ENCODE peak calls at places on chromosomes 7 and 10, in ten cellular contexts. N is epithelial cell of esophagus, C is fibroblast of mammary gland, L is type B pancreatic cell, J is gastrocnemius medialis, Z is heart right ventricle, V is A549, K is cardiac muscle cell, A is GM10248, Q is OCI-LY7. O is an unnamed sample.

GRCh38 chr10:60495357-60495756 is 105.7 kb upstream of the ANK3 start:
- DNase-seq in N (peak), C (peak), L (no peak), J (no peak), Z (no peak), V (no peak), K (no peak), A (no peak), Q (no peak), O (no peak)

GRCh38 chr10:15141136-15142067 is 27.1 kb downstream of the NMT2 start:
- DNase-seq in N (no peak), C (peak), L (no peak), J (no peak), Z (no peak), V (no peak), K (no peak), A (peak), Q (no peak), O (peak)

GRCh38 chr10:125407000-125407502 is 246.7 kb upstream of the CTBP2 start:
- DNase-seq in N (peak), C (peak), L (no peak), J (no peak), Z (no peak), V (peak), K (no peak), A (no peak), Q (no peak), O (no peak)

GRCh38 chr7:99459087-99459486 is 6.9 kb downstream of the ATP5MF start:
- DNase-seq in N (peak), C (peak), L (no peak), J (no peak), Z (no peak), V (peak), K (peak), A (no peak), Q (peak), O (no peak)

GRCh38 chr10:96606946-96607345 is 20.1 kb upstream of the TM9SF3 start:
- DNase-seq in N (no peak), C (no peak), L (no peak), J (no peak), Z (no peak), V (no peak), K (no peak), A (no peak), Q (no peak), O (no peak)

GRCh38 chr7:16636533-16637173 is 8.9 kb downstream of the ANKMY2 start:
- DNase-seq in N (no peak), C (peak), L (no peak), J (no peak), Z (no peak), V (no peak), K (no peak), A (no peak), Q (no peak), O (no peak)

GRCh38 chr10:36942616-36943015 is 182.8 kb upstream of the ANKRD30A start:
- DNase-seq in N (no peak), C (no peak), L (no peak), J (no peak), Z (no peak), V (no peak), K (no peak), A (no peak), Q (no peak), O (no peak)

GRCh38 chr7:158121441-158122045 is 466.1 kb downstream of the PTPRN2 start:
- DNase-seq in N (no peak), C (no peak), L (no peak), J (no peak), Z (no peak), V (no peak), K (no peak), A (no peak), Q (no peak), O (no peak)

GRCh38 chr7:44052771-44053365 is 8.4 kb downstream of the DBNL start:
- DNase-seq in N (no peak), C (no peak), L (no peak), J (no peak), Z (no peak), V (no peak), K (no peak), A (no peak), Q (no peak), O (no peak)

GRCh38 chr7:31192996-31193395 is 140.9 kb downstream of the ADCYAP1R1 start:
- DNase-seq in N (peak), C (peak), L (peak), J (no peak), Z (peak), V (peak), K (peak), A (peak), Q (no peak), O (no peak)

GRCh38 chr7:151346180-151346769 is 4.7 kb downstream of the NUB1 start:
- DNase-seq in N (no peak), C (no peak), L (no peak), J (no peak), Z (no peak), V (peak), K (peak), A (no peak), Q (no peak), O (no peak)

GRCh38 chr10:3140280-3140679 is 32.3 kb downstream of the PITRM1 start:
- DNase-seq in N (no peak), C (no peak), L (no peak), J (no peak), Z (no peak), V (no peak), K (no peak), A (no peak), Q (no peak), O (no peak)

GRCh38 chr7:15461576-15461975 is 100.2 kb downstream of the AGMO start:
- DNase-seq in N (peak), C (peak), L (no peak), J (no peak), Z (no peak), V (peak), K (peak), A (no peak), Q (no peak), O (no peak)

GRCh38 chr7:151429555-151430331 is 10.2 kb downstream of the CRYGN start:
- DNase-seq in N (peak), C (peak), L (no peak), J (no peak), Z (no peak), V (no peak), K (peak), A (peak), Q (peak), O (no peak)

GRCh38 chr7:95404316-95404715 is 8.1 kb upstream of the PON3 start:
- DNase-seq in N (no peak), C (peak), L (no peak), J (no peak), Z (peak), V (no peak), K (peak), A (no peak), Q (no peak), O (no peak)

GRCh38 chr10:58834093-58834674 is 321.5 kb downstream of the BICC1 start:
- DNase-seq in N (no peak), C (no peak), L (no peak), J (no peak), Z (no peak), V (no peak), K (no peak), A (no peak), Q (no peak), O (no peak)

GRCh38 chr7:101589976-101590662 is 39.0 kb downstream of the MYL10 start:
- DNase-seq in N (peak), C (no peak), L (peak), J (no peak), Z (no peak), V (no peak), K (no peak), A (peak), Q (no peak), O (no peak)

GRCh38 chr7:147014596-147014995 is 898.0 kb downstream of the CNTNAP2 start:
- DNase-seq in N (no peak), C (peak), L (no peak), J (no peak), Z (no peak), V (no peak), K (peak), A (no peak), Q (no peak), O (no peak)

GRCh38 chr7:93232673-93233018 is 480 bp downstream of the VPS50 start:
- DNase-seq in N (peak), C (no peak), L (no peak), J (no peak), Z (no peak), V (peak), K (peak), A (no peak), Q (peak), O (no peak)

GRCh38 chr7:155962191-155962967 is 150.1 kb upstream of the SHH start:
- DNase-seq in N (peak), C (peak), L (no peak), J (no peak), Z (no peak), V (peak), K (peak), A (no peak), Q (no peak), O (no peak)

GRCh38 chr7:16754869-16755317 is 1.3 kb downstream of the TSPAN13 start:
- DNase-seq in N (peak), C (no peak), L (no peak), J (no peak), Z (no peak), V (no peak), K (no peak), A (no peak), Q (no peak), O (no peak)

GRCh38 chr7:7157887-7158271 is 24.5 kb upstream of the C1GALT1 start:
- DNase-seq in N (peak), C (peak), L (no peak), J (no peak), Z (no peak), V (no peak), K (peak), A (no peak), Q (no peak), O (no peak)

GRCh38 chr10:31274310-31274709 is 44.7 kb upstream of the ZEB1 start:
- DNase-seq in N (peak), C (peak), L (no peak), J (no peak), Z (no peak), V (no peak), K (peak), A (no peak), Q (no peak), O (no peak)

GRCh38 chr7:82818091-82818620 is 344.5 kb downstream of the PCLO start:
- DNase-seq in N (no peak), C (no peak), L (no peak), J (no peak), Z (no peak), V (no peak), K (no peak), A (no peak), Q (no peak), O (no peak)

GRCh38 chr7:29877196-29877595 is 70.9 kb downstream of the WIPF3 start:
- DNase-seq in N (no peak), C (no peak), L (no peak), J (no peak), Z (no peak), V (no peak), K (peak), A (no peak), Q (no peak), O (no peak)

GRCh38 chr7:4871056-4871680 is 9.3 kb upstream of the PAPOLB start:
- DNase-seq in N (no peak), C (no peak), L (no peak), J (no peak), Z (no peak), V (no peak), K (no peak), A (no peak), Q (no peak), O (no peak)

DNA sequence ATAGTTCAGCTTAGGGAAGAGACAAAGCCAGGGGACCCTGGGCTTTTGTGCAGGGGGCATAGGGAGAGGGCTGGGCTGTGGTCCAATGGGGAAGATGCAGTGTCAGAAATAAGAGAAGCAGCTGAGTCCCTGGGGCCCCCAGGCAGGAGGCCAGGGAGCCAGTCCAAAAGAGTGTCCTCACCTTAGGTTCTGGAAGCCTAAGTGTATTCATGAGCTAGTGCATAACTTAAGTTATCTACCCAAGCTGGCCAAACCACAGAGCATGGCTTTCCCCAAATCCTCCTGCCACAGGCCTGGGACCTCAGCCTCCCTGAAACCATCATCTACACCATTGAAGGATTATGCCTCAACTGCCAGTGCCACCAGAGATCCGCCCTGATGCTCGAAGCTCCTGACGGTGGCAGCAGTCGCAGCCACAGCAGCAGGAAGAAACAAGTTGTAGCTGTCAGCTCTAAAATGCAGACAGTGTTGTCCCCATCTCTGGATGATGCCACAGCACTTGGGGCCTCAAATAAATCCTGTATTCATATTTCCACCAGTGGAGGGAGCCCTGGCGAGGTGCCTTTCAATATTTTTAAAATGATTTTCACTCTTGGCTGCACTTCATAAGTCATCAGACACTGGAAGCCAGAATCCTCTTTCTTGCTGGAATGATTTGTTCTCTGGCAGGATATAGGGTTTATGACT is 574.6 kb downstream of the GRID1 start:
- DNase-seq in N (peak), C (peak), L (no peak), J (peak), Z (no peak), V (peak), K (peak), A (no peak), Q (peak), O (no peak)
- TF ChIP-seq CTCF in N (peak), C (peak), L (peak), J (no peak), Z (no peak), V (peak), K (no peak), A (no peak), Q (peak), O (no peak)

GRCh38 chr7:47611045-47611511 is 29.2 kb upstream of the TNS3 start:
- DNase-seq in N (no peak), C (no peak), L (no peak), J (no peak), Z (no peak), V (peak), K (no peak), A (no peak), Q (no peak), O (no peak)

GRCh38 chr7:47609803-47610452 is 28.0 kb upstream of the TNS3 start:
- DNase-seq in N (no peak), C (peak), L (no peak), J (peak), Z (no peak), V (peak), K (peak), A (no peak), Q (no peak), O (no peak)

GRCh38 chr7:47614450-47614849 is 32.5 kb upstream of the TNS3 start:
- DNase-seq in N (no peak), C (no peak), L (no peak), J (no peak), Z (no peak), V (no peak), K (no peak), A (no peak), Q (no peak), O (no peak)

GRCh38 chr7:47606176-47606575 is 24.3 kb upstream of the TNS3 start:
- DNase-seq in N (no peak), C (no peak), L (no peak), J (no peak), Z (no peak), V (no peak), K (no peak), A (no peak), Q (no peak), O (no peak)

DNA sequence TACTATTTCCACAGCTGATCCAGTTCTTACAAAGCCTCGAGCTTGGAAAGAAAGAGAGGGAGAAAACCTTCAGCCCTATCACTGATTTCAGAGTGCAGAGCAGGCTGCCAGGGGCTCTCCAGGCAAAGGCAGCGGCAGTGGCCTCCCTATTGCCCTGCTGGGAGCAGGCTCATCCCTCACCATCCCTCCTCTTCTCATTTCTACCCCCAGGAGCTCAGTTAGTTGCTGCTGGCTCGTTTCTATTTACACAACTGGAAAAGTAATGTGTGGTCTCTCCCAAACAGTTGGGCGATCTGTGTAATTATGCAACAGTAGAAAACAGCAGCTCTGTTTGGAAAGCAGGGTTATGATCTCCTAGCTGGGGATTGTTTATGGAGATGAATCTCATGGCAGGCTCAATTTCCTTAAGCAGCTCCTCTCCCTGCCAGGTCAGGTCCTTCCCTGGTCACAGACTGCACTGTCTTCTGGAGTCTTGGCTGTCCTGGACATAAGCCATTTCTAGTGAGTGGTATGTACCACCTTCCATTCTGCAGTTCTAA is 28.7 kb upstream of the TNS3 start:
- DNase-seq in N (no peak), C (peak), L (no peak), J (no peak), Z (no peak), V (peak), K (peak), A (no peak), Q (no peak), O (no peak)
- TF ChIP-seq CTCF in N (no peak), C (no peak), L (no peak), J (no peak), Z (no peak), V (no peak), K (no peak), A (no peak), Q (no peak), O (no peak)

GRCh38 chr10:13219685-13220670 is 14.2 kb downstream of the UCMA start:
- DNase-seq in N (peak), C (no peak), L (no peak), J (peak), Z (no peak), V (peak), K (peak), A (peak), Q (peak), O (no peak)
- TF ChIP-seq CTCF in N (peak), C (no peak), L (peak), J (peak), Z (no peak), V (no peak), K (no peak), A (peak), Q (peak), O (no peak)

GRCh38 chr10:100618091-100618615 is 82.4 kb downstream of the HIF1AN start:
- DNase-seq in N (no peak), C (no peak), L (no peak), J (no peak), Z (no peak), V (no peak), K (no peak), A (no peak), Q (no peak), O (no peak)

GRCh38 chr10:100615911-100616310 is 80.2 kb downstream of the HIF1AN start:
- DNase-seq in N (no peak), C (no peak), L (no peak), J (no peak), Z (no peak), V (no peak), K (no peak), A (no peak), Q (no peak), O (no peak)

GRCh38 chr10:100612601-100613595 is 77.2 kb downstream of the HIF1AN start:
- DNase-seq in N (no peak), C (no peak), L (peak), J (no peak), Z (no peak), V (no peak), K (no peak), A (no peak), Q (no peak), O (no peak)

GRCh38 chr10:100618856-100619255 is 83.1 kb downstream of the HIF1AN start:
- DNase-seq in N (no peak), C (no peak), L (no peak), J (no peak), Z (no peak), V (no peak), K (no peak), A (no peak), Q (no peak), O (no peak)

DNA sequence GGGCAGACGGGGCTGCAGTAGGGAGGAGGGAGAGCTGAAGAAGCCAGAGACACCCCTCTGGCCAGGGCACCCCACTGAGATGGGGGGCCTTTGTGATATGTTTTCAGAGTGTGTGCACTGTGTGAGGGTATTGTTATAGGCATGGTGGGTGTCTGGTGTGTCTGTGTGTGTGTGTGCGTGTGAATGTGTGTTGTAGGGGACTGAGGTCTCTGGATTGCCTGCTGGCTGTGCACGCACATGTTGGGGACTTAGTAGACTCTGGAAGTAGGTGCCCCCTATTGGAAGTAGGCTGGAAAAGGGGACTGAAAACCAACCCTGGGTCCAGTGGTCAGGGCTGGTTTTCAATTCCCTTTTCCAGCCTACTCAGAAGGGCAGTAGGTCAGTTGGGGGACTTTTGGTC is 78.7 kb downstream of the HIF1AN start:
- DNase-seq in N (no peak), C (no peak), L (no peak), J (no peak), Z (no peak), V (no peak), K (no peak), A (no peak), Q (no peak), O (no peak)
- TF ChIP-seq CTCF in N (no peak), C (no peak), L (no peak), J (no peak), Z (no peak), V (no peak), K (no peak), A (no peak), Q (peak), O (no peak)

GRCh38 chr10:132211246-132211645 is 24.5 kb downstream of the DPYSL4 start:
- DNase-seq in N (no peak), C (no peak), L (no peak), J (no peak), Z (no peak), V (no peak), K (no peak), A (no peak), Q (no peak), O (no peak)
- TF ChIP-seq CTCF in N (no peak), C (no peak), L (no peak), J (no peak), Z (no peak), V (no peak), K (no peak), A (no peak), Q (no peak), O (no peak)